ENCODE peak calls at places on chromosomes 5 and 9, in five cellular contexts. R, H, U, M and P are unnamed samples.
A peak's percentile ranks its signal among the peaks of the same experiment; 100 is the strongest.

GRCh38 chr5:173495225-173495904 is 121.1 kb downstream of the BOD1 start:
- DNase-seq in H (no peak), R (no peak), U (no peak), M (peak; percentile 9), P (no peak)

GRCh38 chr5:76404694-76405306 is 1.7 kb downstream of the IQGAP2 start:
- DNase-seq in H (no peak), U (no peak), R (no peak), M (no peak), P (no peak)

GRCh38 chr5:12399868-12400267 is 495.6 kb upstream of the CTNND2 start:
- DNase-seq in H (peak; percentile 18), R (no peak), U (no peak), M (no peak), P (no peak)

GRCh38 chr5:15926586-15926985 is 253.0 kb downstream of the MARCHF11 start:
- DNase-seq in U (no peak), R (no peak), H (no peak), M (no peak), P (no peak)

GRCh38 chr5:126506079-126506478 is 82.9 kb downstream of the GRAMD2B start:
- DNase-seq in H (no peak), M (no peak), U (no peak), R (no peak), P (no peak)

GRCh38 chr5:78504726-78505431 is 143.7 kb downstream of the LHFPL2 start:
- DNase-seq in U (peak; percentile 85), H (no peak), R (peak; percentile 80), M (no peak), P (peak; percentile 76)

GRCh38 chr9:78612089-78612488 is 315.2 kb downstream of the PSAT1 start:
- DNase-seq in M (no peak), R (no peak), H (no peak), U (no peak), P (no peak)

GRCh38 chr5:144209421-144209820 is 38.7 kb downstream of the KCTD16 start:
- DNase-seq in U (no peak), R (no peak), M (no peak), H (no peak), P (no peak)

GRCh38 chr5:9621379-9621903 is 8.7 kb downstream of the TAS2R1 start:
- DNase-seq in H (no peak), M (no peak), U (no peak), R (peak; percentile 56), P (no peak)

GRCh38 chr5:8184455-8185063 is 315.6 kb downstream of the MTRR start:
- DNase-seq in M (peak; percentile 68), H (no peak), U (peak; percentile 12), R (peak; percentile 51), P (no peak)

GRCh38 chr5:31867219-31867618 is 228.3 kb downstream of the PDZD2 start:
- DNase-seq in U (no peak), M (no peak), H (no peak), R (no peak), P (no peak)

GRCh38 chr9:76137941-76138340 is 247.5 kb downstream of the PCSK5 start:
- DNase-seq in U (no peak), R (no peak), H (no peak), M (no peak), P (no peak)